ENCODE peak calls at places on chromosome 15, in seven cellular contexts. One of them, this sample, is unnamed.

GRCh38 chr15:94844533-94845390 is 613.4 kb downstream of the MCTP2 start:
- DNase-seq in prostate gland: peak; percentile 12
- DNase-seq in cardiac muscle cell: peak; percentile 75
- DNase-seq in K562: peak; percentile 86
- DNase-seq in epithelial cell of proximal tubule: peak; percentile 4
- DNase-seq in breast epithelium: no peak
- DNase-seq in thyroid gland: peak; percentile 27
- DNase-seq in this sample: peak; percentile 83

GRCh38 chr15:40739854-40740253 is 15.2 kb downstream of the RMDN3 start:
- DNase-seq in prostate gland: no peak
- DNase-seq in cardiac muscle cell: no peak
- DNase-seq in K562: no peak
- DNase-seq in epithelial cell of proximal tubule: no peak
- DNase-seq in breast epithelium: no peak
- DNase-seq in thyroid gland: no peak
- DNase-seq in this sample: no peak

GRCh38 chr15:38605744-38606143 is 41.1 kb upstream of the RASGRP1 start:
- DNase-seq in prostate gland: no peak
- DNase-seq in cardiac muscle cell: no peak
- DNase-seq in K562: no peak
- DNase-seq in epithelial cell of proximal tubule: no peak
- DNase-seq in breast epithelium: no peak
- DNase-seq in thyroid gland: no peak
- DNase-seq in this sample: no peak

GRCh38 chr15:96037584-96037983 is 292.9 kb upstream of the NR2F2 start:
- DNase-seq in prostate gland: no peak
- DNase-seq in cardiac muscle cell: no peak
- DNase-seq in K562: no peak
- DNase-seq in epithelial cell of proximal tubule: no peak
- DNase-seq in breast epithelium: no peak
- DNase-seq in thyroid gland: no peak
- DNase-seq in this sample: no peak

GRCh38 chr15:70050970-70051369 is 46.7 kb downstream of the TLE3 start:
- DNase-seq in prostate gland: no peak
- DNase-seq in cardiac muscle cell: no peak
- DNase-seq in K562: no peak
- DNase-seq in epithelial cell of proximal tubule: no peak
- DNase-seq in breast epithelium: no peak
- DNase-seq in thyroid gland: no peak
- DNase-seq in this sample: no peak

GRCh38 chr15:50424066-50424890 is at the start of gene USP8:
- DNase-seq in prostate gland: peak; percentile 92
- DNase-seq in cardiac muscle cell: peak; percentile 99
- DNase-seq in K562: peak; percentile 94
- DNase-seq in epithelial cell of proximal tubule: peak; percentile 66
- DNase-seq in breast epithelium: peak; percentile 92
- DNase-seq in thyroid gland: peak; percentile 97
- DNase-seq in this sample: peak; percentile 96

GRCh38 chr15:36671017-36671416 is 91.6 kb downstream of the CDIN1 start:
- DNase-seq in prostate gland: no peak
- DNase-seq in cardiac muscle cell: no peak
- DNase-seq in K562: no peak
- DNase-seq in epithelial cell of proximal tubule: no peak
- DNase-seq in breast epithelium: no peak
- DNase-seq in thyroid gland: no peak
- DNase-seq in this sample: no peak

GRCh38 chr15:40308844-40309189 is 1.1 kb upstream of the PLCB2 start:
- DNase-seq in prostate gland: no peak
- DNase-seq in cardiac muscle cell: no peak
- DNase-seq in K562: peak; percentile 37
- DNase-seq in epithelial cell of proximal tubule: no peak
- DNase-seq in breast epithelium: no peak
- DNase-seq in thyroid gland: no peak
- DNase-seq in this sample: no peak

GRCh38 chr15:51094606-51095569 is at the start of gene TNFAIP8L3:
- DNase-seq in prostate gland: no peak
- DNase-seq in cardiac muscle cell: peak; percentile 61
- DNase-seq in K562: no peak
- DNase-seq in epithelial cell of proximal tubule: no peak
- DNase-seq in breast epithelium: no peak
- DNase-seq in thyroid gland: peak; percentile 19
- DNase-seq in this sample: peak; percentile 17

GRCh38 chr15:86164222-86164898 is 84.7 kb downstream of the AGBL1 start:
- DNase-seq in prostate gland: no peak
- DNase-seq in cardiac muscle cell: no peak
- DNase-seq in K562: no peak
- DNase-seq in epithelial cell of proximal tubule: no peak
- DNase-seq in breast epithelium: no peak
- DNase-seq in thyroid gland: no peak
- DNase-seq in this sample: peak; percentile 26

GRCh38 chr15:45919806-45920205 is 285.0 kb downstream of the SQOR start:
- DNase-seq in prostate gland: no peak
- DNase-seq in cardiac muscle cell: no peak
- DNase-seq in K562: no peak
- DNase-seq in epithelial cell of proximal tubule: peak; percentile 91
- DNase-seq in breast epithelium: no peak
- DNase-seq in thyroid gland: no peak
- DNase-seq in this sample: no peak

GRCh38 chr15:69568621-69569020 is 116.0 kb downstream of the RPLP1 start:
- DNase-seq in prostate gland: no peak
- DNase-seq in cardiac muscle cell: no peak
- DNase-seq in K562: no peak
- DNase-seq in epithelial cell of proximal tubule: no peak
- DNase-seq in breast epithelium: no peak
- DNase-seq in thyroid gland: no peak
- DNase-seq in this sample: no peak

GRCh38 chr15:66704019-66704782 is 2.2 kb downstream of the SMAD6 start:
- DNase-seq in prostate gland: no peak
- DNase-seq in cardiac muscle cell: no peak
- DNase-seq in K562: no peak
- DNase-seq in epithelial cell of proximal tubule: no peak
- DNase-seq in breast epithelium: no peak
- DNase-seq in thyroid gland: peak; percentile 27
- DNase-seq in this sample: peak; percentile 36

GRCh38 chr15:62606376-62607164 is 436.0 kb upstream of the TPM1 start:
- DNase-seq in prostate gland: no peak
- DNase-seq in cardiac muscle cell: no peak
- DNase-seq in K562: no peak
- DNase-seq in epithelial cell of proximal tubule: peak; percentile 97
- DNase-seq in breast epithelium: peak; percentile 28
- DNase-seq in thyroid gland: no peak
- DNase-seq in this sample: peak; percentile 35

GRCh38 chr15:95269247-95270155 is 1038.1 kb downstream of the MCTP2 start:
- DNase-seq in prostate gland: no peak
- DNase-seq in cardiac muscle cell: no peak
- DNase-seq in K562: no peak
- DNase-seq in epithelial cell of proximal tubule: no peak
- DNase-seq in breast epithelium: no peak
- DNase-seq in thyroid gland: no peak
- DNase-seq in this sample: no peak

GRCh38 chr15:96330064-96330449 is 443 bp upstream of the NR2F2 start:
- DNase-seq in prostate gland: no peak
- DNase-seq in cardiac muscle cell: no peak
- DNase-seq in K562: no peak
- DNase-seq in epithelial cell of proximal tubule: no peak
- DNase-seq in breast epithelium: no peak
- DNase-seq in thyroid gland: no peak
- DNase-seq in this sample: no peak

GRCh38 chr15:81758789-81759188 is 287.0 kb downstream of the MEX3B start:
- DNase-seq in prostate gland: no peak
- DNase-seq in cardiac muscle cell: no peak
- DNase-seq in K562: no peak
- DNase-seq in epithelial cell of proximal tubule: no peak
- DNase-seq in breast epithelium: no peak
- DNase-seq in thyroid gland: no peak
- DNase-seq in this sample: no peak

GRCh38 chr15:25862087-25862468 is 1.0 kb downstream of the ATP10A start:
- DNase-seq in prostate gland: peak; percentile 31
- DNase-seq in cardiac muscle cell: no peak
- DNase-seq in K562: no peak
- DNase-seq in epithelial cell of proximal tubule: no peak
- DNase-seq in breast epithelium: no peak
- DNase-seq in thyroid gland: no peak
- DNase-seq in this sample: no peak

GRCh38 chr15:25863067-25863967 is at the start of gene ATP10A:
- DNase-seq in prostate gland: no peak
- DNase-seq in cardiac muscle cell: peak; percentile 50
- DNase-seq in K562: no peak
- DNase-seq in epithelial cell of proximal tubule: no peak
- DNase-seq in breast epithelium: no peak
- DNase-seq in thyroid gland: no peak
- DNase-seq in this sample: no peak

GRCh38 chr15:25864966-25865365 is 1.8 kb upstream of the ATP10A start:
- DNase-seq in prostate gland: no peak
- DNase-seq in cardiac muscle cell: no peak
- DNase-seq in K562: no peak
- DNase-seq in epithelial cell of proximal tubule: no peak
- DNase-seq in breast epithelium: no peak
- DNase-seq in thyroid gland: no peak
- DNase-seq in this sample: no peak

GRCh38 chr15:25862469-25863066 is 559 bp downstream of the ATP10A start:
- DNase-seq in prostate gland: peak; percentile 66
- DNase-seq in cardiac muscle cell: peak; percentile 24
- DNase-seq in K562: no peak
- DNase-seq in epithelial cell of proximal tubule: no peak
- DNase-seq in breast epithelium: no peak
- DNase-seq in thyroid gland: no peak
- DNase-seq in this sample: no peak

DNA sequence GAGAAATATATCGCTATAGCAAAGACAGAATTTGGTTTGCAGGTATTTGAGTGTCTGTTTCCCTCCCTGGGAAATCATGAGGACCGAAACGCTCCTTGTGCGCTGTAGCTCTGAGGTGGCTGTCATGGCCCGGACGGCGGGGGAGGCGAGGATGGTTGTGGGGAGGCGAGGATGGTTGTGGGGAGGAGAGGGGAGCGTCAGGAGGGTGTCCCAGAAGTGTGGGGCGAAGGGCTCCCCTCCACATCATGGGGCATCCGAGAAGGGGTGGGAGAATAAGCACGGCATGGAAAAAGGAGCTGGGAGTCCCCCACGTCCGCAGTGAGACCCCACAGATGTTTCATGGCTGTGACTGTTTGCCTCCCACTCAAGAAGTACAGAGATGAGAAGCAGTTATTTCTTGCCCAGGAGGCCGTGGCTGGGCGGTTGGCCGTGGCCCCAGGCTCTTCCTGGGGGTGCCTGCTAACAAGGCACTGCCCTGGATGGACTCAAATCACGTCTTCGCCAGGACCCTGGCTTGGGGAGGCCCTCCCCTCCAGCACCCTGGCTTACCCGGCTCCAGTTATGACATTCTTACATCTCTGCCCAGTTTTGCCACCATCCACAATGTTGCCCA is 947 bp upstream of the ATP10A start:
- DNase-seq in prostate gland: no peak
- DNase-seq in cardiac muscle cell: no peak
- DNase-seq in K562: no peak
- DNase-seq in epithelial cell of proximal tubule: no peak
- DNase-seq in breast epithelium: no peak
- DNase-seq in thyroid gland: no peak
- DNase-seq in this sample: no peak
- H3K4me3 ChIP-seq in prostate gland: no peak overlapping the region
- H3K4me3 ChIP-seq in cardiac muscle cell: no peak overlapping the region
- H3K4me3 ChIP-seq in K562: no peak overlapping the region
- H3K4me3 ChIP-seq in epithelial cell of proximal tubule: peak overlapping the region; percentile 77
- H3K4me3 ChIP-seq in breast epithelium: peak overlapping the region; percentile 59
- H3K4me3 ChIP-seq in thyroid gland: no peak overlapping the region
- H3K4me3 ChIP-seq in this sample: no peak overlapping the region

GRCh38 chr15:63626955-63627354 is 29.8 kb downstream of the FBXL22 start:
- DNase-seq in prostate gland: no peak
- DNase-seq in cardiac muscle cell: no peak
- DNase-seq in K562: no peak
- DNase-seq in epithelial cell of proximal tubule: no peak
- DNase-seq in breast epithelium: no peak
- DNase-seq in thyroid gland: no peak
- DNase-seq in this sample: no peak
- H3K4me3 ChIP-seq in prostate gland: no peak overlapping the region
- H3K4me3 ChIP-seq in cardiac muscle cell: no peak overlapping the region
- H3K4me3 ChIP-seq in K562: no peak overlapping the region
- H3K4me3 ChIP-seq in epithelial cell of proximal tubule: no peak overlapping the region
- H3K4me3 ChIP-seq in breast epithelium: no peak overlapping the region
- H3K4me3 ChIP-seq in thyroid gland: no peak overlapping the region
- H3K4me3 ChIP-seq in this sample: no peak overlapping the region

DNA sequence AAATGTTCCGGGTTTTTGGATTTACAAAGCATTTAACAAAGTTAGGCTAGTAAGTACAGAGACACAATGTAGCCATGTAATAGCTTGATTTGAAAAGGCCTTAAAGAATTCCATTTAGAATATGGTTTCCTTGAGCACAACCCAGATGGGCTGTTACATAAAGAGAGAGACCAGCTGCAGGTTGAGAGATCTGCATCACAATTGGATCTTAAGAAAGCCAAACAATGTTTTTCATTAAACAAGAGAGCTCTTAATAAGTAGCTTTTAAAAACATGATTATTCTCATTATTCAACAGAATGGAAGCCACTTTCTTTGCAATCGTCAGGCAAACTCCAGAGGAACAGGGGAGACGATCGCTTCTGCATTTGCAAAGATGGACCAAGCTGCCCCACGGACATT is 300.3 kb downstream of the OCA2 start:
- DNase-seq in prostate gland: no peak
- DNase-seq in cardiac muscle cell: no peak
- DNase-seq in K562: no peak
- DNase-seq in epithelial cell of proximal tubule: no peak
- DNase-seq in breast epithelium: no peak
- DNase-seq in thyroid gland: no peak
- DNase-seq in this sample: no peak
- H3K4me3 ChIP-seq in prostate gland: no peak overlapping the region
- H3K4me3 ChIP-seq in cardiac muscle cell: no peak overlapping the region
- H3K4me3 ChIP-seq in K562: no peak overlapping the region
- H3K4me3 ChIP-seq in epithelial cell of proximal tubule: no peak overlapping the region
- H3K4me3 ChIP-seq in breast epithelium: no peak overlapping the region
- H3K4me3 ChIP-seq in thyroid gland: no peak overlapping the region
- H3K4me3 ChIP-seq in this sample: no peak overlapping the region

GRCh38 chr15:59611277-59612260 is at the start of gene GCNT3:
- DNase-seq in prostate gland: no peak
- DNase-seq in cardiac muscle cell: no peak
- DNase-seq in K562: no peak
- DNase-seq in epithelial cell of proximal tubule: peak; percentile 94
- DNase-seq in breast epithelium: no peak
- DNase-seq in thyroid gland: no peak
- DNase-seq in this sample: peak; percentile 20
- H3K4me3 ChIP-seq in prostate gland: no peak within 1 kb of the TSS
- H3K4me3 ChIP-seq in cardiac muscle cell: no peak within 1 kb of the TSS
- H3K4me3 ChIP-seq in K562: no peak within 1 kb of the TSS
- H3K4me3 ChIP-seq in epithelial cell of proximal tubule: peak within 1 kb of the TSS; percentile 41
- H3K4me3 ChIP-seq in breast epithelium: no peak within 1 kb of the TSS
- H3K4me3 ChIP-seq in thyroid gland: no peak within 1 kb of the TSS
- H3K4me3 ChIP-seq in this sample: no peak within 1 kb of the TSS

This sample was measured in body of pancreas.